ENCODE peak calls at places on chromosomes 13 and 19, in ten cellular contexts. U is bronchial epithelial cell; D is aorta; N is AG09319; W is dorsolateral prefrontal cortex; C is glutamatergic neuron; L is A549; J is stimulated activated CD8-positive, alpha-beta memory T cell treated with anti-CD3 and anti-CD28 coated beads, Interleukin-7, amount 100 ng/mL, for 1 hour; Y is psoas muscle; H is thoracic aorta. A is an unnamed sample.

GRCh38 chr19:5628919-5629481 is 6.1 kb downstream of the SAFB start:
- DNase-seq in U (no peak), D (no peak), N (no peak), W (no peak), C (no peak), L (no peak), J (no peak), Y (no peak), H (no peak), A (no peak)

GRCh38 chr13:21777166-21777565 is 106.3 kb downstream of the FGF9 start:
- DNase-seq in U (no peak), D (no peak), N (no peak), W (no peak), C (no peak), L (no peak), J (no peak), Y (no peak), H (no peak), A (no peak)

GRCh38 chr13:28978574-28978973 is 158.4 kb downstream of the MTUS2 start:
- DNase-seq in U (no peak), D (no peak), N (no peak), W (no peak), C (no peak), L (no peak), J (no peak), Y (no peak), H (no peak), A (no peak)

GRCh38 chr13:94656766-94657165 is 55.1 kb downstream of the GPR180 start:
- DNase-seq in U (peak), D (no peak), N (peak), W (no peak), C (no peak), L (peak), J (no peak), Y (no peak), H (no peak), A (peak)

GRCh38 chr13:35787937-35788336 is 311.4 kb upstream of the MAB21L1 start:
- DNase-seq in U (no peak), D (no peak), N (no peak), W (no peak), C (no peak), L (no peak), J (no peak), Y (no peak), H (no peak), A (no peak)

GRCh38 chr13:33401238-33401637 is 115.7 kb upstream of the STARD13 start:
- DNase-seq in U (no peak), D (no peak), N (no peak), W (no peak), C (no peak), L (no peak), J (no peak), Y (no peak), H (no peak), A (no peak)

GRCh38 chr13:91620670-91621141 is 222.3 kb downstream of the GPC5 start:
- DNase-seq in U (no peak), D (no peak), N (no peak), W (no peak), C (no peak), L (no peak), J (no peak), Y (no peak), H (no peak), A (no peak)

GRCh38 chr13:28684257-28684656 is 25.3 kb downstream of the POMP start:
- DNase-seq in U (peak), D (no peak), N (no peak), W (no peak), C (peak), L (no peak), J (no peak), Y (no peak), H (no peak), A (no peak)

GRCh38 chr13:57629821-57630235 is 1.7 kb upstream of the PCDH17 start:
- DNase-seq in U (peak), D (peak), N (peak), W (peak), C (peak), L (no peak), J (no peak), Y (peak), H (no peak), A (peak)

GRCh38 chr19:28468701-28469459 is 744.1 kb downstream of the UQCRFS1 start:
- DNase-seq in U (no peak), D (no peak), N (no peak), W (no peak), C (peak), L (no peak), J (peak), Y (no peak), H (no peak), A (peak)

GRCh38 chr13:101594936-101595335 is 142.5 kb downstream of the ITGBL1 start:
- DNase-seq in U (no peak), D (no peak), N (no peak), W (no peak), C (no peak), L (no peak), J (no peak), Y (no peak), H (no peak), A (no peak)

GRCh38 chr13:35139591-35139990 is 197.5 kb downstream of the NBEA start:
- DNase-seq in U (peak), D (no peak), N (no peak), W (no peak), C (no peak), L (no peak), J (no peak), Y (no peak), H (no peak), A (no peak)

GRCh38 chr19:29098863-29099481 is 114.0 kb downstream of the UQCRFS1 start:
- DNase-seq in U (peak), D (no peak), N (peak), W (no peak), C (no peak), L (peak), J (no peak), Y (peak), H (peak), A (peak)

GRCh38 chr19:38224014-38224862 is at the start of gene DPF1:
- DNase-seq in U (peak), D (no peak), N (no peak), W (peak), C (peak), L (peak), J (no peak), Y (peak), H (no peak), A (no peak)

GRCh38 chr13:94322925-94323324 is 156.6 kb downstream of the DCT start:
- DNase-seq in U (no peak), D (no peak), N (no peak), W (no peak), C (no peak), L (no peak), J (no peak), Y (no peak), H (no peak), A (no peak)

GRCh38 chr13:104936304-104936703 is 1599.2 kb downstream of the EFNB2 start:
- DNase-seq in U (no peak), D (no peak), N (no peak), W (no peak), C (no peak), L (no peak), J (no peak), Y (no peak), H (no peak), A (no peak)

GRCh38 chr13:34617684-34618083 is 324.4 kb upstream of the NBEA start:
- DNase-seq in U (no peak), D (no peak), N (no peak), W (no peak), C (no peak), L (no peak), J (no peak), Y (no peak), H (no peak), A (no peak)

GRCh38 chr19:18418725-18419194 is 438 bp upstream of the SSBP4 start:
- DNase-seq in U (no peak), D (peak), N (no peak), W (no peak), C (peak), L (no peak), J (no peak), Y (peak), H (no peak), A (no peak)

GRCh38 chr19:45275370-45275971 is 24.4 kb downstream of the MARK4 start:
- DNase-seq in U (no peak), D (no peak), N (no peak), W (peak), C (peak), L (no peak), J (no peak), Y (no peak), H (no peak), A (no peak)

GRCh38 chr13:66492479-66492878 is 737.7 kb downstream of the PCDH9 start:
- DNase-seq in U (peak), D (no peak), N (no peak), W (no peak), C (no peak), L (no peak), J (no peak), Y (no peak), H (no peak), A (no peak)

GRCh38 chr13:43100667-43101066 is 77.3 kb downstream of the DNAJC15 start:
- DNase-seq in U (no peak), D (no peak), N (no peak), W (no peak), C (no peak), L (no peak), J (no peak), Y (no peak), H (no peak), A (no peak)

GRCh38 chr19:54333586-54334298 is 5.2 kb downstream of the LILRA4 start:
- DNase-seq in U (no peak), D (no peak), N (no peak), W (no peak), C (no peak), L (no peak), J (no peak), Y (no peak), H (no peak), A (no peak)

GRCh38 chr13:88288326-88288725 is 617.2 kb downstream of the SLITRK5 start:
- DNase-seq in U (no peak), D (no peak), N (no peak), W (no peak), C (no peak), L (no peak), J (no peak), Y (no peak), H (no peak), A (no peak)

GRCh38 chr13:20721454-20722357 is 18.2 kb downstream of the IL17D start:
- DNase-seq in U (peak), D (peak), N (no peak), W (no peak), C (peak), L (no peak), J (no peak), Y (peak), H (no peak), A (peak)

GRCh38 chr19:45934551-45935230 is 20.1 kb upstream of the NANOS2 start:
- DNase-seq in U (no peak), D (no peak), N (no peak), W (no peak), C (no peak), L (no peak), J (no peak), Y (no peak), H (no peak), A (no peak)

GRCh38 chr13:79451500-79451962 is 29.4 kb upstream of the NDFIP2 start:
- DNase-seq in U (peak), D (no peak), N (peak), W (no peak), C (no peak), L (peak), J (peak), Y (no peak), H (no peak), A (peak)

GRCh38 chr13:32917504-32917903 is 98.7 kb upstream of the KL start:
- DNase-seq in U (peak), D (no peak), N (no peak), W (no peak), C (no peak), L (no peak), J (no peak), Y (no peak), H (no peak), A (no peak)

GRCh38 chr19:13986348-13986904 is 19.7 kb downstream of the RFX1 start:
- DNase-seq in U (no peak), D (peak), N (no peak), W (peak), C (peak), L (no peak), J (peak), Y (peak), H (peak), A (no peak)

A was measured in skeletal muscle cell.